ENCODE peak calls at places on chromosomes 13 and 19, in four cellular contexts. V, L, D and T are unnamed samples.
A peak's percentile ranks its signal among the peaks of the same experiment; 100 is the strongest.

GRCh38 chr13:21837841-21838551 is 167.1 kb downstream of the FGF9 start:
- DNase-seq in D (no peak), V (no peak), L (no peak), T (no peak)

GRCh38 chr13:34128661-34129060 is 310.7 kb downstream of the RFC3 start:
- DNase-seq in V (no peak), D (no peak), L (no peak), T (no peak)

GRCh38 chr19:11377756-11378155 is 3.3 kb downstream of the SWSAP1 start:
- DNase-seq in V (no peak), L (no peak), D (peak; percentile 27), T (no peak)

GRCh38 chr13:42361701-42362100 is 89.7 kb downstream of the AKAP11 start:
- DNase-seq in V (no peak), D (no peak), L (no peak), T (no peak)

GRCh38 chr19:49712397-49712859 is 21.5 kb downstream of the CPT1C start:
- DNase-seq in V (no peak), D (no peak), L (no peak), T (no peak)

GRCh38 chr13:100526299-100527030 is 62.1 kb downstream of the GGACT start:
- DNase-seq in V (no peak), D (no peak), L (no peak), T (no peak)

GRCh38 chr13:113182046-113182445 is 23.6 kb downstream of the PROZ start:
- DNase-seq in D (no peak), V (peak; percentile 53), L (no peak), T (no peak)

GRCh38 chr19:44002566-44003460 is at the start of gene ZNF230:
- DNase-seq in L (peak; percentile 90), V (peak; percentile 94), D (peak; percentile 82), T (peak; percentile 92)

GRCh38 chr19:22806418-22806817 is 22.5 kb upstream of the ZNF99 start:
- DNase-seq in L (no peak), V (no peak), D (no peak), T (no peak)

GRCh38 chr19:12946092-12946845 is 607 bp downstream of the RAD23A start:
- DNase-seq in D (peak; percentile 64), L (peak; percentile 58), V (peak; percentile 83), T (peak; percentile 81)

GRCh38 chr19:41327076-41327475 is 17.1 kb downstream of the CCDC97 start:
- DNase-seq in V (no peak), D (no peak), L (no peak), T (no peak)

GRCh38 chr13:99908129-99908805 is 63.3 kb downstream of the ZIC5 start:
- DNase-seq in L (no peak), D (no peak), V (no peak), T (no peak)

GRCh38 chr13:31053098-31053497 is 108.6 kb downstream of the HSPH1 start:
- DNase-seq in V (peak; percentile 21), D (peak; percentile 59), L (no peak), T (no peak)